ENCODE peak calls at places on chromosomes 13 and 19, in six cellular contexts. J is MM.1S, U is neural progenitor cell, L is GM23248, B is GM23338, X is PC-9. R is an unnamed sample.

GRCh38 chr13:47545206-47545605 is 455.9 kb downstream of the SUCLA2 start:
- DNase-seq in J (no peak), U (no peak), L (peak; percentile 12), B (no peak), X (no peak), R (no peak)

GRCh38 chr13:97245011-97245410 is 22.9 kb downstream of the MBNL2 start:
- DNase-seq in J (no peak), U (no peak), L (no peak), B (no peak), X (no peak), R (no peak)

GRCh38 chr13:32660227-32660626 is 74.0 kb downstream of the PDS5B start:
- DNase-seq in J (no peak), U (no peak), L (no peak), B (no peak), X (no peak), R (no peak)

GRCh38 chr13:79679334-79679733 is 198.4 kb downstream of the NDFIP2 start:
- DNase-seq in J (peak; percentile 62), U (peak; percentile 87), L (peak; percentile 81), B (peak; percentile 93), X (peak; percentile 45), R (peak; percentile 76)

GRCh38 chr19:17944301-17944700 is 11.5 kb downstream of the CCDC124 start:
- DNase-seq in J (no peak), U (no peak), L (peak; percentile 93), B (no peak), X (no peak), R (peak; percentile 82)

GRCh38 chr13:56706485-56706884 is 434.2 kb upstream of the PRR20A start:
- DNase-seq in J (no peak), U (no peak), L (no peak), B (no peak), X (no peak), R (peak; percentile 10)

GRCh38 chr13:99995503-99996176 is 14.1 kb downstream of the ZIC2 start:
- DNase-seq in J (no peak), U (peak; percentile 59), L (no peak), B (peak; percentile 74), X (no peak), R (no peak)

GRCh38 chr13:106329941-106330340 is 205.5 kb downstream of the EFNB2 start:
- DNase-seq in J (no peak), U (no peak), L (no peak), B (no peak), X (no peak), R (no peak)

GRCh38 chr19:31258211-31259052 is 90.8 kb downstream of the TSHZ3 start:
- DNase-seq in J (no peak), U (no peak), L (no peak), B (peak; percentile 16), X (no peak), R (no peak)

GRCh38 chr13:94972262-94972661 is 259.9 kb upstream of the SOX21 start:
- DNase-seq in J (no peak), U (no peak), L (no peak), B (no peak), X (no peak), R (no peak)

GRCh38 chr13:71866173-71867091 is 572 bp downstream of the DACH1 start:
- DNase-seq in J (peak; percentile 32), U (peak; percentile 71), L (peak; percentile 24), B (peak; percentile 33), X (peak; percentile 47), R (no peak)

GRCh38 chr19:41997121-41997850 is 3.3 kb upstream of the ATP1A3 start:
- DNase-seq in J (peak; percentile 27), U (peak; percentile 90), L (peak; percentile 75), B (peak; percentile 88), X (peak; percentile 53), R (peak; percentile 42)

DNA sequence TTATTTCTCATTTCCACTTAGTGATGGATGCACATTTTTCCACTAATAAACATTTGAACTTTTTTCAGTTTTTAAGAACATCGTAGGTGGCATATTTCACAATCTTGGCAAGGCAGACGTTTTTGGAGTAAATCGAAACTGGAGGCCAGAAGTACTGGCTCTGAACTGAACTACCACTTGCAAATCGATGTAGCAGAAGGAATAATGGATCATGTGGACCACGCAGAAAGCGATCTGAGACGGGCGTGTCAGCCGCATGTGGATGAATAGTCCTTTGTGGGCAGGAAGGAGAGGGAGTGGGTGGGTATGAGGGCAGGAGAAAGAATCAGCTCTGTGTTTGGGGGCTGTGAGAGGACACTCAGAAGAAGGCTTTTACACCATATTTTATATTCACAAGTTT is 90.4 kb downstream of the COL4A2 start:
- DNase-seq in J (no peak), U (no peak), L (peak; percentile 80), B (no peak), X (no peak), R (peak; percentile 23)
- H3F3A ChIP-seq in J (no peaks in the 10 kb centered on the region), U (no peaks in the 10 kb centered on the region), L (peaks cover 66% of the 10 kb centered on the region), B (no peaks in the 10 kb centered on the region), X (peaks cover 7% of the 10 kb centered on the region), R (peaks cover 9% of the 10 kb centered on the region)

GRCh38 chr13:110561335-110562033 is at the start of gene RAB20:
- DNase-seq in J (peak; percentile 86), U (peak; percentile 85), L (peak; percentile 82), B (peak; percentile 90), X (peak; percentile 78), R (peak; percentile 72)
- TF ChIP-seq EZH2 in J (no peak), U (peak; percentile 52), L (no peak), B (no peak), X (no peak), R (no peak)

GRCh38 chr13:45333973-45334922 is 6.7 kb downstream of the TPT1 start:
- DNase-seq in J (no peak), U (no peak), L (peak; percentile 48), B (peak; percentile 27), X (no peak), R (peak; percentile 31)
- H3F3A ChIP-seq in J (peaks cover 12% of the 10 kb centered on the region), U (peaks cover 92% of the 10 kb centered on the region), L (peaks cover 93% of the 10 kb centered on the region), B (peaks cover 60% of the 10 kb centered on the region), X (peaks cover 97% of the 10 kb centered on the region), R (peaks cover 39% of the 10 kb centered on the region)

DNA sequence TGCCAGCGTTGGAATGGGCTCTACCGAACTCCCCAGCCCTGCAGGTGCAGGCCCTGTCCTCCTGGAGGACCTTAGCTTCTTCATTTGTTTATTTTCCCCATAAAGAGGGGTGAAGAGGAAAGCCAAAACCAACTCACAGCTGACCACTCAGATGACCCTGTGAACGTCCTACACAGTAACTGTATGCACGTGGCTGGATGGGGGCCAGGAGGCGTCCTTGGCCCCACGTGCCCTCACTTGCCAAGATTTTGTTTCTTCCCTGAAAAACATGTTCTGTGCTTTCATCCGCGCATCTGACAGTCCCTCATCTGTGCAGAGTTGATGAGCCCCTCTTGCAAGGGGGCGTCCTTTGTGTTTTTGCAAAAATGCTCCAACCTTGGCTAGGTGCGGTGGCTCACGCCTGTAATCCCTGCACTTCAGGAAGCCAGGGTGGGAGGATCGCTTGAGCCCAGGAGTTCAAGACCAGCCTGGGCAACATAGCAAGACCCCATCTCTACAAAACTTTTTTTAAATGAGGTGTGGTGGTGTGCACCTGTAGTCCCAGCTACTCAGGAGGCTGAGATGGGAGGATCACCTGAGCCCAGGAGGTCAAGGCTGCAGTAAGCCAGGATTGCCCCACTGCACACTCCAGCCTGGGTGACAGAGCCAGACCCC is 5.3 kb upstream of the TEKTIP1 start:
- DNase-seq in J (no peak), U (no peak), L (no peak), B (no peak), X (no peak), R (no peak)
- TF ChIP-seq EZH2 in J (no peak), U (no peak), L (no peak), B (no peak), X (no peak), R (no peak)

GRCh38 chr19:12947702-12948596 is 2.3 kb downstream of the RAD23A start:
- DNase-seq in J (no peak), U (no peak), L (no peak), B (no peak), X (no peak), R (no peak)
- H3F3A ChIP-seq in J (peaks cover 39% of the 10 kb centered on the region), U (peaks cover 54% of the 10 kb centered on the region), L (peaks cover 43% of the 10 kb centered on the region), B (peaks cover 38% of the 10 kb centered on the region), X (peaks cover 91% of the 10 kb centered on the region), R (peaks cover 22% of the 10 kb centered on the region)

GRCh38 chr13:96091164-96091931 is 1.4 kb downstream of the HS6ST3 start:
- DNase-seq in J (no peak), U (peak; percentile 59), L (peak; percentile 11), B (peak; percentile 67), X (no peak), R (no peak)

GRCh38 chr13:96091932-96092253 is 2.0 kb downstream of the HS6ST3 start:
- DNase-seq in J (no peak), U (no peak), L (no peak), B (no peak), X (no peak), R (no peak)

GRCh38 chr13:96089139-96089538 is 768 bp upstream of the HS6ST3 start:
- DNase-seq in J (no peak), U (no peak), L (no peak), B (no peak), X (no peak), R (no peak)

GRCh38 chr13:96089749-96090239 is at the start of gene HS6ST3:
- DNase-seq in J (peak; percentile 61), U (peak; percentile 75), L (peak; percentile 42), B (peak; percentile 75), X (peak; percentile 5), R (peak; percentile 16)

DNA sequence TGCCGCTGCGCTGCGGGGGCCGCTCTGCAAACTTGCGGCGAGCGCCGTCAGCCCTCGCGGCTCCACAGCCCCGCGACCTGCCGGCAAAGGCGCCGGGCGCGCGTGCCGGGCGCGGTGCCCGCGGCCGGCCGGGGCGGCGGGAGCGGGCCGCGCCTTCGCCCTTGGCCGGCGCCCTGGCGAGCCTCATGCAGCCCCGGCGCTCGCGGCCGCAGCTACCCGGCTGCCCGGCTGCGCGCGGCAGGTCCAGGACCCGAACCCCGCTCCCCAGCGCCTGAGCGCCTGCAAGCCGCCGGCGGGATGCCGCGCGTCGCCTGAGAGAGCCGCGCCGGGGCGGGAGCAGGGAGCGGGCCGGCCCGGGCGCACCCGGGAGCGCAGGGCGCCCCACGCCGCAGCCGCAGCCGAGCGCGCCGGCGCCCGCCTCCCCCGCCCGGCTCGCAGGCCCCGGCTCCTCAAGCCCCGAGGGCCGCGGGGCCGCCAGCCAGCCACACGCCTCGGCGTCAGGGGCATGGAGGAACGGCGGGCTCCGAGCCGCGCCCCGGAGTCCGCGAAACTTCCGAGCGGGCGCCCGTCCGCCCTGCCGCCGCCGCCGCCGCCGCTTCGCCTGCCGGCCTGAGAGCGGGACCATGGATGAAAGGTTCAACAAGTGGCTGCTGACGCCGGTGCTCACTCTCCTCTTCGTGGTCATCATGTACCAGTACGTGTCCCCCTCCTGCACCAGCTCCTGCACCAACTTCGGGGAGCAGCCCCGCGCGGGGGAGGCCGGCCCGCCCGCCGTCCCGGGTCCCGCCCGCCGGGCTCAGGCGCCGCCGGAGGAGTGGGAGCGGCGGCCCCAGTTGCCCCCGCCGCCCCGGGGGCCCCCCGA is 564 bp downstream of the HS6ST3 start:
- DNase-seq in J (peak; percentile 23), U (peak; percentile 66), L (peak; percentile 48), B (peak; percentile 68), X (peak; percentile 0), R (no peak)
- TF ChIP-seq EZH2 in J (no peak), U (peak; percentile 71), L (peak; percentile 31), B (peak; percentile 39), X (no peak), R (no peak)

GRCh38 chr19:58559275-58560006 is 1.0 kb upstream of the UBE2M start:
- DNase-seq in J (peak; percentile 94), U (peak; percentile 94), L (peak; percentile 94), B (peak; percentile 96), X (no peak), R (peak; percentile 93)
- H3F3A ChIP-seq in J (peaks cover 38% of the 10 kb centered on the region), U (peaks cover 63% of the 10 kb centered on the region), L (peaks cover 34% of the 10 kb centered on the region), B (peaks cover 42% of the 10 kb centered on the region), X (no peaks in the 10 kb centered on the region), R (peaks cover 4% of the 10 kb centered on the region)

GRCh38 chr19:56110515-56111448 is 10.3 kb downstream of the ZNF787 start:
- DNase-seq in J (no peak), U (peak; percentile 34), L (no peak), B (no peak), X (peak; percentile 71), R (no peak)
- TF ChIP-seq EZH2 in J (no peak), U (no peak), L (no peak), B (no peak), X (no peak), R (no peak)

R was measured in PC-3.